ENCODE peak calls at places on chromosomes 6 and 20, in seven cellular contexts. C, L, I, Z, U, O and W are unnamed samples.

GRCh38 chr6:122839477-122839876 is 50.4 kb downstream of the SMPDL3A start:
- DNase-seq in L (peak; percentile 4), I (peak; percentile 27), Z (peak; percentile 53), O (no peak), U (peak; percentile 79), C (peak; percentile 48), W (peak; percentile 67)

GRCh38 chr20:63074182-63074581 is 67.4 kb upstream of the BHLHE23 start:
- DNase-seq in L (no peak), O (no peak), U (no peak), I (no peak), Z (no peak), C (no peak), W (no peak)

GRCh38 chr20:50776122-50776795 is 18.6 kb upstream of the BCAS4 start:
- DNase-seq in Z (no peak), I (no peak), O (no peak), L (no peak), C (no peak), U (no peak), W (no peak)

GRCh38 chr6:53483423-53484353 is 61.2 kb downstream of the GCLC start:
- DNase-seq in Z (no peak), I (no peak), L (no peak), C (no peak), U (no peak), O (no peak), W (no peak)

GRCh38 chr20:48139262-48140041 is 354.2 kb upstream of the SULF2 start:
- DNase-seq in L (no peak), O (no peak), C (peak; percentile 88), U (no peak), I (no peak), Z (no peak), W (no peak)

GRCh38 chr6:120489941-120490340 is 844.3 kb downstream of the TBC1D32 start:
- DNase-seq in I (no peak), L (no peak), Z (no peak), C (no peak), O (no peak), U (no peak), W (no peak)

GRCh38 chr20:24778585-24779031 is 170.5 kb upstream of the CST7 start:
- DNase-seq in U (no peak), C (no peak), I (no peak), O (no peak), Z (no peak), L (no peak), W (no peak)

GRCh38 chr20:24701668-24702067 is 232.2 kb downstream of the SYNDIG1 start:
- DNase-seq in C (no peak), L (no peak), U (no peak), I (no peak), Z (no peak), O (no peak), W (no peak)

GRCh38 chr6:100753421-100753820 is 127.7 kb downstream of the ASCC3 start:
- DNase-seq in C (no peak), I (no peak), U (no peak), O (no peak), Z (no peak), L (no peak), W (no peak)

GRCh38 chr6:160986831-160987230 is 4.7 kb upstream of the MAP3K4 start:
- DNase-seq in L (no peak), I (no peak), O (no peak), Z (peak; percentile 18), C (no peak), U (no peak), W (no peak)

GRCh38 chr6:165031491-165031890 is 277.9 kb downstream of the C6orf118 start:
- DNase-seq in U (no peak), I (no peak), L (no peak), Z (no peak), C (no peak), O (no peak), W (no peak)

GRCh38 chr6:148251286-148251685 is 91.4 kb upstream of the SASH1 start:
- DNase-seq in I (no peak), U (peak; percentile 28), Z (peak; percentile 59), L (no peak), C (no peak), O (peak; percentile 46), W (no peak)

GRCh38 chr20:58010666-58011065 is 217.8 kb downstream of the ANKRD60 start:
- DNase-seq in L (no peak), O (no peak), C (no peak), U (no peak), Z (no peak), I (no peak), W (no peak)

GRCh38 chr20:52433326-52434040 is 241.9 kb upstream of the ZFP64 start:
- DNase-seq in Z (no peak), L (no peak), I (no peak), U (no peak), O (no peak), C (no peak), W (no peak)

GRCh38 chr6:97594834-97595233 is 311.8 kb upstream of the MMS22L start:
- DNase-seq in O (peak; percentile 38), C (no peak), I (no peak), Z (no peak), U (no peak), L (no peak), W (no peak)

DNA sequence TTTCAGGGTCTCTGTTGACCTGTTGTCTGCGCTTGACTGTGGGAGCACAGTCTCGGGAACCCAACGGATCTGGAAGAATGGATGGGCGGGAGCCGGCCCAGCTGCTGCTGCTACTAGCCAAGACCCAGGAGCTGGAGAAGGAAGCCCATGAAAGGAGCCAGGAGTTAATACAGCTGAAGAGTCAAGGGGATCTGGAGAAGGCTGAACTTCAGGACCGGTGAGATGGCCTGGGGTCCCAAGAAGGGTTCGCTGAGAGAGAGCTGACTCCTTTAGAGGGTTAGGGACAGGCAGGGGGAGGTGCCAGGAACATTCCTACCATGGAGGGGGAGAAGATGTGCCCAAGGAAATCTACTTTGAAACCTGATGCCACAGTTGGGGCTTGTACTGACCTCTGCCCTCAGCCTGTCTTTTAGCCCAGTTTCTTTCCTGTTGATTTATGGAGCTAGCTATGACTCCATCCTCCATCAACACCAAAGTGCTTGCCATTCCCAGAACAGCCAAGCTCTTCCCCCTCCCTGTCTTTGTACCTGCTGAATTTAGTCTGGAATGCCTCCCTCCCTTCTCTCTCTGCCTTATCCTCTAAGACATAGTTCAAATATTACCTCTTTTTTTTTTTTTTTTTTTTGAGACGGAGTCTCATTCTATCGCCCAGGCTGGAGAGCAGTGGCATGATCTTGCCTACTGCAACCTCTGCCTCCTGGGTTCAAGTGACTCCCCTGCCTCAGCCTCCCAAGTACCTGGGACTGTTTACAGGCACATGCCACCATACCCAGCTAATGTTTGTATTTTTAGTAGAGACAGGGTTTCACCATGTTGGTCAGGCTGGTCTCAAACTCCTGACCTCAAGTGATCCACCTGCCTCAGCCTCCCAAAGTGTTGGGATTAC is 12.2 kb downstream of the CEP250 start:
- DNase-seq in L (no peak), U (peak; percentile 39), Z (no peak), C (peak; percentile 79), I (peak; percentile 47), O (no peak), W (no peak)
- H3K4me3 ChIP-seq in L (no peak overlapping the region), U (no peak overlapping the region), Z (no peak overlapping the region), C (peak overlapping the region; percentile 4), I (no peak overlapping the region), O (no peak overlapping the region), W (no peak overlapping the region)

GRCh38 chr6:143961868-143962643 is 46.0 kb downstream of the PLAGL1 start:
- DNase-seq in L (no peak), U (no peak), C (peak; percentile 68), Z (no peak), O (no peak), I (no peak), W (peak; percentile 75)

GRCh38 chr6:143964667-143965066 is 43.4 kb downstream of the PLAGL1 start:
- DNase-seq in C (no peak), I (no peak), U (peak; percentile 57), O (no peak), Z (no peak), L (no peak), W (peak; percentile 25)

GRCh38 chr6:143959865-143960264 is 48.2 kb downstream of the PLAGL1 start:
- DNase-seq in L (no peak), O (no peak), U (no peak), Z (no peak), I (no peak), C (no peak), W (no peak)

GRCh38 chr6:143963158-143963919 is 44.7 kb downstream of the PLAGL1 start:
- DNase-seq in L (no peak), C (no peak), O (no peak), Z (no peak), U (no peak), I (no peak), W (no peak)

DNA sequence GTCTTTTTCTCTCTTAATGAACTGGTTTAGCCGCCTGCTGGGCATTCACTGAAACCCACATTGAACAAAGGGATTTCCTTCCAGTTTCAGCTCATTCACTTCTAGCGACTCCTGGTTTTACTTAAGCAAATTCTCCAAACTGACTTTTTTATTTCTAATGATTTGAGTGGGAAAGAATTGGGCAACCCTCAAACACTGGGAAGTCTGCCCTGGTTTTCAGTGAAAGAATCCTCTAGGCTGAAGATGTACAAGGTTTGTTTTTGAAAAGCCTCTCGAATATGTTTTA is 45.5 kb downstream of the PLAGL1 start:
- DNase-seq in O (no peak), I (no peak), Z (no peak), U (peak; percentile 52), L (no peak), C (no peak), W (peak; percentile 22)
- TF ChIP-seq CTCF in O (peak; percentile 60), I (no peak), Z (no peak), U (peak; percentile 47), L (no peak), C (peak; percentile 58), W (peak; percentile 42)

GRCh38 chr6:157955675-157956074 is 26.0 kb upstream of the SYNJ2 start:
- DNase-seq in I (no peak), L (no peak), C (no peak), Z (no peak), O (no peak), U (no peak), W (no peak)

GRCh38 chr6:157953580-157954091 is 28.0 kb upstream of the SYNJ2 start:
- DNase-seq in U (peak; percentile 31), I (no peak), C (no peak), O (no peak), L (no peak), Z (peak; percentile 14), W (no peak)

GRCh38 chr6:157956171-157956730 is 25.4 kb upstream of the SYNJ2 start:
- DNase-seq in O (no peak), Z (no peak), U (no peak), L (no peak), C (no peak), I (no peak), W (no peak)

GRCh38 chr6:157952751-157953479 is 28.7 kb upstream of the SYNJ2 start:
- DNase-seq in L (no peak), C (no peak), U (peak; percentile 26), I (no peak), O (no peak), Z (no peak), W (no peak)

GRCh38 chr6:157954150-157955117 is 27.2 kb upstream of the SYNJ2 start:
- DNase-seq in O (no peak), C (no peak), I (no peak), L (no peak), U (peak; percentile 92), Z (peak; percentile 51), W (no peak)
- H3K4me3 ChIP-seq in O (no peak overlapping the region), C (no peak overlapping the region), I (peak overlapping the region; percentile 18), L (no peak overlapping the region), U (no peak overlapping the region), Z (no peak overlapping the region), W (no peak overlapping the region)

DNA sequence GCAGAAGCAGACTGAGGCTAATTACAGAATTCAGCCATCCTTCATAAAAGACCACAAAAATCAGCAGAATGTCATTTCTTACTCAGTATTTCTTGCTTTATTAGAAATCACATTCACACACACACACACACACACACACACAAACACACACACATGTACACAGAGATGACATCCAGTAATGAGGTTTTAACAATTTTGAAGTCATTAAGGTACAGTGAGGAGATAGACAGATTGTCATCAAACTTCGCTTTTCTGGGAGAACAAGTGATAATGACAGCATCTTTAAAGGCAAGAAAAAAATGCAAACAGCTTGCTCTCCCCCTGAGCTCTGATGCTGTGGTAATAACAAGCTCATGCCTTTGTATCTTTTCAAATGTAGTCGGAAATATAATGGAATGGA is 184.4 kb upstream of the RNF217 start:
- DNase-seq in C (no peak), L (no peak), I (no peak), O (no peak), U (no peak), Z (no peak), W (no peak)
- TF ChIP-seq CTCF in C (no peak), L (no peak), I (no peak), O (no peak), U (no peak), Z (no peak), W (no peak)